ENCODE peak calls at places on chromosomes 6 and 20, in eight cellular contexts. T, H, X, I, J, Z, F and N are unnamed samples.

GRCh38 chr20:38217791-38218565 is 42.6 kb downstream of the KIAA1755 start:
- DNase-seq in I (peak; percentile 53), X (peak; percentile 49), Z (peak; percentile 93), F (peak; percentile 83), T (no peak), J (no peak), H (peak; percentile 27), N (no peak)

GRCh38 chr6:168116975-168117899 is 38.2 kb upstream of the FRMD1 start:
- DNase-seq in J (no peak), I (no peak), T (no peak), X (peak; percentile 58), H (no peak), Z (no peak), F (no peak), N (peak; percentile 29)

GRCh38 chr6:164741938-164742451 is 567.4 kb downstream of the C6orf118 start:
- DNase-seq in T (no peak), Z (no peak), J (no peak), H (no peak), X (no peak), F (no peak), I (no peak), N (no peak)

GRCh38 chr20:23214903-23215302 is 128.8 kb upstream of the CD93 start:
- DNase-seq in I (no peak), F (peak; percentile 84), H (no peak), X (no peak), T (no peak), Z (no peak), J (no peak), N (no peak)

GRCh38 chr6:44081753-44082152 is 45.5 kb downstream of the MRPL14 start:
- DNase-seq in T (no peak), F (no peak), H (no peak), Z (no peak), J (no peak), X (no peak), I (no peak), N (no peak)

GRCh38 chr20:6863798-6864201 is 96.3 kb downstream of the BMP2 start:
- DNase-seq in Z (no peak), T (no peak), F (no peak), X (no peak), J (no peak), I (no peak), H (no peak), N (no peak)

GRCh38 chr6:74731204-74731603 is 474.6 kb downstream of the COL12A1 start:
- DNase-seq in F (peak; percentile 11), H (no peak), Z (peak; percentile 59), J (no peak), T (no peak), I (no peak), X (no peak), N (no peak)

GRCh38 chr20:52893498-52893897 is 78.7 kb upstream of the TSHZ2 start:
- DNase-seq in J (no peak), T (no peak), I (no peak), X (no peak), Z (no peak), H (no peak), F (no peak), N (no peak)

GRCh38 chr6:82385961-82386360 is 22.3 kb downstream of the TPBG start:
- DNase-seq in F (no peak), I (no peak), X (no peak), T (no peak), Z (peak; percentile 79), H (no peak), J (no peak), N (no peak)

GRCh38 chr20:49914310-49915117 is 815 bp downstream of the SPATA2 start:
- DNase-seq in Z (peak; percentile 39), X (no peak), I (no peak), T (no peak), H (no peak), J (no peak), F (no peak), N (no peak)

GRCh38 chr6:23106951-23107350 is 537.6 kb downstream of the HDGFL1 start:
- DNase-seq in J (no peak), Z (peak; percentile 20), T (no peak), X (no peak), F (peak; percentile 81), I (no peak), H (no peak), N (no peak)

GRCh38 chr6:11413112-11413687 is 124.3 kb upstream of the TMEM170B start:
- DNase-seq in J (no peak), F (no peak), H (no peak), I (no peak), Z (no peak), X (no peak), T (no peak), N (no peak)
- TF ChIP-seq CTCF in J (no peak), F (no peak), H (no peak), I (no peak), Z (peak; percentile 36), X (peak; percentile 28), T (peak; percentile 37), N (no peak)

GRCh38 chr6:109007521-109007920 is 87.1 kb downstream of the SESN1 start:
- DNase-seq in F (no peak), H (no peak), I (no peak), J (no peak), Z (no peak), X (no peak), T (no peak), N (no peak)
- H3K4me3 ChIP-seq in F (peak overlapping the region; percentile 91), H (peak overlapping the region; percentile 99), I (peak overlapping the region; percentile 76), J (peak overlapping the region; percentile 74), Z (no peak overlapping the region), X (peak overlapping the region; percentile 97), T (no peak overlapping the region), N (no peak overlapping the region)

GRCh38 chr20:59014680-59015389 is 4.4 kb upstream of the TUBB1 start:
- DNase-seq in F (no peak), Z (no peak), I (no peak), J (no peak), T (no peak), H (no peak), X (no peak), N (no peak)
- H3K4me1 ChIP-seq in F (peaks cover 11% of the 10 kb centered on the region), Z (peaks cover 29% of the 10 kb centered on the region), I (peaks cover 7% of the 10 kb centered on the region), J (peaks cover 7% of the 10 kb centered on the region), T (peaks cover 3% of the 10 kb centered on the region), H (peaks cover 4% of the 10 kb centered on the region), X (peaks cover 96% of the 10 kb centered on the region), N (peaks cover 9% of the 10 kb centered on the region)

GRCh38 chr6:90574610-90575009 is 12.3 kb downstream of the MAP3K7 start:
- DNase-seq in X (no peak), Z (peak; percentile 30), T (no peak), J (no peak), I (no peak), F (peak; percentile 48), H (no peak), N (no peak)
- TF ChIP-seq CTCF in X (no peak), Z (peak; percentile 45), T (peak; percentile 10), J (peak; percentile 16), I (no peak), F (no peak), H (no peak), N (no peak)

DNA sequence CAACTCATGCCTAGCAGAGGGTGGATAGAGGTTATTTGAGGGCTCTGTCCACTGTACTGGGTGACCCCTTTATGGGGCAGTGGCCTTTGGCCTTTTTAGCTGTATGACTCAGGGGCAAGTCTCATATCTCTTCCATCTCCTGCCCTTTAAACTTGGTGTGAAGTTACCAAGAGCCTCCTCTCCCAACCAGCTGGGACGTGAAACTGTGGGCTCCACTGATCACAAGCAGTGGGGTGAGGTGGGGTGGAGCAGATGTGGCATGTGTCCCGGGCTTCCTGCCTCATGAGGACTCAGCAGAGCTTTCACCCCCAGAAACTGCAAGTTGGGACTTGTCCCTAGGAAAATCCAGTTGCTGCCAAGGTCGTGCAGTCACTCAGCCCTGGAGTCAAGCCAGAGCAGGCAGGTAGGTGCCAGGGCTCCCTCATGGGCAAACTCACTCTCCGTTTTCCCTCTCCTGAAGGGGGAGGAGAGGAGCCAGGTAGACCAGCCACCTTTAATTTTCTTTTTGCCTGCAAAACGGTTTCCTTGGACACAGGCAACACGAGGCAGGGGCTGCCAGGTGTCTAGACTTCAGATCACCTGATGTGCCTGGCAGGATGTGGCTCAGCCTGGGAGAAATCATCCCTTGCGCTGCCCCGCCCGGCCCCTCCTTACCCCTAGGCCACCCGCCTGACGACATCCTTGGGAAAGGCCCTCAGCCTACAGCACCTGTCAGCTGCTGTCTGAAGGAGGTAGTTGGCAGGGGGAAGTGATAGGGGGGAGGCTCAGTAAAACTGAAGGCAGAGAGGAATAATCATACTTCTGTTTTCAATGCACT is 4.0 kb downstream of the CDKN1A start:
- DNase-seq in H (no peak), Z (peak; percentile 88), X (peak; percentile 59), T (no peak), J (no peak), I (no peak), F (peak; percentile 44), N (peak; percentile 89)
- H3K4me3 ChIP-seq in H (peak overlapping the region; percentile 75), Z (peak overlapping the region; percentile 44), X (peak overlapping the region; percentile 45), T (peak overlapping the region; percentile 1), J (no peak overlapping the region), I (no peak overlapping the region), F (peak overlapping the region; percentile 74), N (no peak overlapping the region)

DNA sequence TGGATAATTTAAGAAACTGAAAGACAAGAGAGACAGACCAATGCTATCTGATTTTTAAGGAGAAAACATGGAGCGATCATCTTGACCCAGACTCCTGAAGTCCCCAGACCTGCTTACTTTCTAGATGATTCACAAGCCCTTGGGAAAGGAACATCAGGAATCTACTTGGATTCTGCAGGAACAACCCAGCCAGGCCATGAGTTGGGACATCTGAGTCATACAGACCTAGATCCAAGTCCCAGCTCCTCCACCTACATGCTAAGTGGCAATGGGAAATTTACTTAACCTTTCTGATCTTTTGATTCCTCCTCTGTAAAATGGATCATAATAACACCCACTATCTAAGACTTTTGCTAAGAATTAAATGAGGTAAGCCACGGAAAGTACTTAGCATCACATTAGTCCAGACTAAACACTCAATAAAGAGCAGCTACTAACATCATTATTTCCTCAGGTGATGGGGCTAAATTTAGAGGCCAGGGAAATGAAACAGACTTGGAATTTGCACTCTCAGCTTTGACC is 61.0 kb upstream of the MAFB start:
- DNase-seq in Z (no peak), I (no peak), J (no peak), T (no peak), H (peak; percentile 28), F (no peak), X (no peak), N (no peak)
- H3K4me1 ChIP-seq in Z (no peaks in the 10 kb centered on the region), I (no peaks in the 10 kb centered on the region), J (no peaks in the 10 kb centered on the region), T (no peaks in the 10 kb centered on the region), H (peaks cover 10% of the 10 kb centered on the region), F (no peaks in the 10 kb centered on the region), X (no peaks in the 10 kb centered on the region), N (peaks cover 5% of the 10 kb centered on the region)

GRCh38 chr6:35568967-35569606 is 56.4 kb upstream of the TULP1 start:
- DNase-seq in I (no peak), H (no peak), X (peak; percentile 16), T (no peak), F (peak; percentile 64), J (peak; percentile 49), Z (peak; percentile 28), N (peak; percentile 78)
- TF ChIP-seq CTCF in I (no peak), H (no peak), X (peak; percentile 76), T (peak; percentile 66), F (peak; percentile 20), J (peak; percentile 58), Z (peak; percentile 59), N (peak; percentile 27)

DNA sequence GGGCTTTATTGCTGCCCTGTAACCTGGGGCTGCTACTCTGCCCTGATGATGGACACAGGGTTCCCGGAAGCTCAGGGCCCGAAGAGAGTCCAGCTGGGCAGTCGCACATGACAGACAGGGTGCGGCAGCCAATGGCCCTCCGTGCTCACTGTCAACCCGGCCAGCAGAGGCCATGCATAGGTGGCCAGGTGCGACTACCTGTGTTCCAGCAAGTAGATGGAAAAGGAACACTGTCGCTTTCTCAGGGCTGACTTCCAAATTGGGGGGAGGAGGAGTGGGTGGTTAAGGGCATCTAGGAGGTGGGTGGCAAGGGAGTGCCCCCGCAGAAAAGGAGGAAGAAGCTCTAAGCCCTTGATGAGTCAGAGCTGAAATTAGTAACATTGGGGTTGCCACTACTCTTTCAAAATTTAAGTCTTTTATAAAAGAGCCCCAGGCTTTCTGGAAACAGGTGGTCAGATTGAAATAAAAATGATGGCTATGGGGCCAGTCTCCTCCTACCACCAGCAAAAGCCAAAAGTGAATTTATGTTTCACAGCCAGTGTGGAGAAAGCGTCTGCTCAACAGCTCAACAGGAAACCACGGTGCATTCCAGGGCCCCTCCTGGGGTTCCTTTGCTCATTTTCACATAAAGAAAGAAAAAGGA is 2.3 kb upstream of the RAMACL start:
- DNase-seq in F (no peak), T (no peak), Z (no peak), I (no peak), H (no peak), J (no peak), X (no peak), N (peak; percentile 82)
- H3K4me3 ChIP-seq in F (no peak overlapping the region), T (no peak overlapping the region), Z (no peak overlapping the region), I (no peak overlapping the region), H (no peak overlapping the region), J (no peak overlapping the region), X (no peak overlapping the region), N (no peak overlapping the region)